ENCODE peak calls at places on chromosome 2, in nine cellular contexts. R is CD8-positive, alpha-beta T cell; K is cardiac fibroblast; Z is AG04449; L is GM06990; X is heart left ventricle; T is astrocyte; H is lung; E is cardiac muscle cell. D is an unnamed sample.

GRCh38 chr2:232308986-232309385 is 69.6 kb upstream of the ALPP start:
- DNase-seq in T (no peak), K (no peak), L (no peak), H (no peak), X (no peak), Z (no peak), R (no peak), E (no peak), D (no peak)

GRCh38 chr2:57726294-57726693 is 320.3 kb upstream of the VRK2 start:
- DNase-seq in K (no peak), H (no peak), T (no peak), Z (no peak), L (no peak), E (no peak), X (no peak), R (no peak), D (no peak)

GRCh38 chr2:162925595-162925994 is 87.0 kb upstream of the KCNH7 start:
- DNase-seq in Z (no peak), L (no peak), H (no peak), R (no peak), K (no peak), T (no peak), E (no peak), X (no peak), D (no peak)

GRCh38 chr2:210541280-210541902 is 15.0 kb upstream of the CPS1 start:
- DNase-seq in X (no peak), T (no peak), H (no peak), E (peak), R (no peak), L (no peak), K (peak), Z (no peak), D (no peak)

GRCh38 chr2:54099834-54100595 is 15.4 kb upstream of the ACYP2 start:
- DNase-seq in E (no peak), X (no peak), L (peak), H (no peak), K (no peak), R (no peak), T (no peak), Z (no peak), D (no peak)

GRCh38 chr2:96325884-96326255 is 753 bp downstream of the ITPRIPL1 start:
- DNase-seq in T (no peak), X (no peak), K (no peak), H (no peak), R (peak), Z (no peak), L (peak), E (no peak), D (no peak)

GRCh38 chr2:150141241-150142001 is 346.0 kb downstream of the RND3 start:
- DNase-seq in T (no peak), H (no peak), Z (no peak), X (no peak), K (no peak), L (no peak), E (no peak), R (no peak), D (no peak)

GRCh38 chr2:238439093-238439849 is 12.5 kb downstream of the ASB1 start:
- DNase-seq in X (peak), L (no peak), R (no peak), E (peak), K (peak), Z (no peak), H (no peak), T (peak), D (peak)

GRCh38 chr2:239151201-239152131 is 249.4 kb downstream of the HDAC4 start:
- DNase-seq in H (no peak), L (no peak), K (peak), Z (no peak), T (no peak), R (no peak), X (peak), E (no peak), D (peak)

GRCh38 chr2:189407161-189407943 is 33.9 kb upstream of the WDR75 start:
- DNase-seq in H (no peak), Z (no peak), R (no peak), E (peak), L (no peak), K (peak), T (peak), X (no peak), D (peak)

GRCh38 chr2:108165750-108166149 is 74.0 kb upstream of the SULT1C3 start:
- DNase-seq in X (no peak), R (no peak), E (no peak), L (no peak), Z (no peak), H (no peak), T (no peak), K (no peak), D (no peak)

GRCh38 chr2:239166201-239166834 is 234.5 kb downstream of the HDAC4 start:
- DNase-seq in K (no peak), X (peak), Z (no peak), T (no peak), E (no peak), L (no peak), R (no peak), H (no peak), D (no peak)

GRCh38 chr2:225465827-225466226 is 66.3 kb downstream of the NYAP2 start:
- DNase-seq in L (no peak), K (no peak), T (no peak), E (no peak), X (no peak), H (no peak), Z (no peak), R (no peak), D (no peak)

GRCh38 chr2:48070415-48070814 is 164.1 kb upstream of the FBXO11 start:
- DNase-seq in H (no peak), E (peak), L (no peak), R (no peak), X (no peak), Z (no peak), K (no peak), T (no peak), D (no peak)

GRCh38 chr2:52918551-52918950 is 849.1 kb upstream of the CHAC2 start:
- DNase-seq in T (peak), E (no peak), L (no peak), X (no peak), K (no peak), H (no peak), R (no peak), Z (peak), D (peak)

GRCh38 chr2:217846321-217846743 is 156.5 kb downstream of the TNS1 start:
- DNase-seq in L (no peak), E (no peak), R (no peak), X (peak), T (no peak), K (no peak), H (no peak), Z (no peak), D (no peak)

GRCh38 chr2:7279421-7279949 is 362.3 kb downstream of the RNF144A start:
- DNase-seq in L (no peak), E (no peak), H (no peak), K (no peak), T (no peak), R (no peak), X (no peak), Z (no peak), D (no peak)

GRCh38 chr2:7281802-7282201 is 364.6 kb downstream of the RNF144A start:
- DNase-seq in X (no peak), L (no peak), T (no peak), E (no peak), H (no peak), R (no peak), Z (no peak), K (no peak), D (no peak)

GRCh38 chr2:7280790-7281189 is 363.6 kb downstream of the RNF144A start:
- DNase-seq in R (no peak), L (no peak), E (no peak), Z (no peak), T (no peak), X (no peak), K (no peak), H (no peak), D (no peak)

GRCh38 chr2:7278984-7279383 is 361.8 kb downstream of the RNF144A start:
- DNase-seq in H (no peak), X (no peak), T (no peak), R (no peak), K (no peak), L (no peak), Z (no peak), E (no peak), D (no peak)

DNA sequence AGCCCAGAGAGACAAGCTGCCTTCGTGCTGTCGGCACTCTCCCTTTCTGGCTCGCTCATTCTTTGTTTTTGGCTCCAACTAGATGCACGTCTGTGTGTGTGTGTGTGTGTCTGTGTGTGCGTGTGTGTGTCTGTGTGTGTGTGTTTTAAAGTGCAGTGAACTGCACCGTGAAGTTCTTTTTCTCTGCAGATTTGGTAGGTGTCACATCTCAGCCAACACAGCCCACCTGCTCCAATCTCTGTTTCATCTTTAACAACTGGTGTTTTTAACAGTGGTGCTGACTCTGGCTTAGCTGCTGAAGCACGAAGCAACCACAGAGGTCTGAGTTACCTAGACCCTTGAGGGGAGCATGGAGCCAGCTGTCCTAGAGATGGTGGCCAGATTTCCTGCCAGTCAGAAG is 364.1 kb downstream of the RNF144A start:
- DNase-seq in X (no peak), H (no peak), Z (no peak), T (no peak), R (no peak), L (no peak), E (no peak), K (no peak), D (no peak)
- H3K4me3 ChIP-seq in X (no peak), H (no peak), Z (no peak), T (no peak), R (no peak), L (no peak), E (no peak), K (no peak), D (no peak)

GRCh38 chr2:3181416-3182010 is 196.1 kb downstream of the EIPR1 start:
- DNase-seq in E (no peak), H (no peak), L (no peak), Z (no peak), K (no peak), T (no peak), X (peak), R (no peak), D (no peak)

GRCh38 chr2:3179626-3180025 is 198.0 kb downstream of the EIPR1 start:
- DNase-seq in Z (no peak), R (no peak), T (no peak), K (no peak), H (no peak), L (no peak), X (no peak), E (no peak), D (no peak)

GRCh38 chr2:3180082-3180908 is 197.3 kb downstream of the EIPR1 start:
- DNase-seq in E (peak), R (no peak), Z (no peak), H (no peak), X (peak), K (no peak), L (peak), T (no peak), D (no peak)

GRCh38 chr2:3178206-3179031 is 199.2 kb downstream of the EIPR1 start:
- DNase-seq in L (no peak), H (no peak), T (no peak), X (no peak), E (no peak), Z (no peak), K (no peak), R (no peak), D (no peak)

DNA sequence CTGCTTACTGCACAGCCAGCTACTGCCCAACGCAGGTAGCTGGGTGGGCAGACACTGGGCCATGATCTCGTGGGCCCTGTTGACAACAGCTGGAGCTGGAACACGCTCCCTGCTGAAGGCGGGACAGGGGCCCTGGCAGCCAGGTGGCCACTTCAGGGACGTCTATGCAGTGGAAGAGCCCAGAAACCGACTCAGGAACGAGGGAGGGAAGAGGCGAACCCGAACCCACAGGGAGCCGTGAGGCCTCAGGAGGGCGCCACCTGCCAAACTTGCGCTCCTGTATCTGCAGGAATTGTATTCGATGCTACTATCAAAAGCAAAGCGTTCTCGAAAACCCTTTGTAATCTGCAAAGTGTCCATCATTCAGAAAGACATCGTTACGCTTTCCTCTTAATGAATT is 198.4 kb downstream of the EIPR1 start:
- DNase-seq in Z (no peak), L (no peak), R (no peak), K (no peak), H (no peak), X (no peak), T (no peak), E (no peak), D (no peak)
- TF ChIP-seq CTCF in Z (peak), L (peak), R (no peak), K (no peak), H (no peak), X (no peak), T (no peak), E (no peak), D (no peak)

GRCh38 chr2:37164757-37165156 is 8.0 kb upstream of the EIF2AK2 start:
- DNase-seq in R (no peak), E (no peak), X (no peak), H (no peak), L (no peak), T (no peak), Z (no peak), K (no peak), D (no peak)

GRCh38 chr2:37168217-37168981 is 11.6 kb upstream of the EIF2AK2 start:
- DNase-seq in T (peak), E (peak), H (no peak), K (peak), Z (no peak), X (no peak), L (no peak), R (no peak), D (peak)

GRCh38 chr2:37171624-37171950 is 14.8 kb upstream of the EIF2AK2 start:
- DNase-seq in X (no peak), T (no peak), R (no peak), L (no peak), Z (no peak), E (no peak), H (no peak), K (no peak), D (no peak)

GRCh38 chr2:37167636-37168182 is 10.9 kb upstream of the EIF2AK2 start:
- DNase-seq in X (no peak), E (no peak), T (peak), K (peak), R (no peak), H (no peak), L (no peak), Z (no peak), D (no peak)
- H3K4me3 ChIP-seq in X (no peak), E (no peak), T (no peak), K (no peak), R (no peak), H (no peak), L (no peak), Z (no peak), D (no peak)

DNA sequence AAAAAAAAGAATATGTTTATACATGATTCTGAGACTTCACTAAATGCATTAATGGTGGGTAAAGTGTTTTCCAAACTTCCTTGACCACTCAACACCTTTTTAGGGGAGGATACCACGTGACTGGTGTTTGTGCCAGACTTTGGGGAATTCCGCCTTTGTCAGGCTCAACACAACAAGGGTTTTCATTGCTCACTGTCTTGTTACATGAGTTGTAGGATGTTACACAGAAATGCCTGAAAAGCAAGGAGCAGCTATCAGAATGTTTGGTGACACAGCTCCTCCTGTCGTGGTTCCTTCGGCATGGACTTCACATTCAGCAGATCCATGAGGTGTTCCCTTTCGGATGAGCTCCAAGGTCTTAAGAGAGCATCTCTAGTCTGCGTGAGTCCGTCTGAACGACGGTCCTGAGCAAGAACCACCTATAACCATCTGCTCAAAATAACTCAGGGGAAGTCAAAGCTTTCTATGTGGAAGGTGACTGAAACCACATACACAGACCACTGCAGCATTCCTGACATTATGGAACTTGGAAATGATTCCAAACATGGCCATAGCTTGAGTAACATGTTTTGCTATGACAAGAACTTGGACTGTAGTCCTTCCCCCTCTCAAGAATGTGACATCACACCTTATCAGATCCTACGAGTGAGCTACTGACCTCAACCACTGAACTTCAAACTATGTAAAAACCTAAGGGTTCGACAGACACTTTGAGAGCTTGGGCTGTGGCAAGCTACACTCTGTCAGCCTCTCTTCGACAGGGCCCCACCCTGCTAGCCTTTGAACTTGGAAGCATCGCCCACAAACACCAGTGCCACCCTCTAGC is 57.5 kb downstream of the MCFD2 start:
- DNase-seq in E (peak), L (no peak), H (no peak), T (peak), X (no peak), R (no peak), Z (peak), K (peak), D (peak)
- TF ChIP-seq CTCF in E (no peak), L (no peak), H (no peak), T (no peak), X (no peak), R (no peak), Z (peak), K (no peak), D (no peak)

GRCh38 chr2:20444993-20445910 is 1.6 kb upstream of the RHOB start:
- DNase-seq in H (no peak), X (no peak), L (no peak), K (no peak), T (no peak), E (no peak), R (no peak), Z (no peak), D (no peak)
- H3K4me3 ChIP-seq in H (no peak), X (peak), L (no peak), K (no peak), T (no peak), E (no peak), R (no peak), Z (no peak), D (no peak)

GRCh38 chr2:172465417-172466334 is 38.3 kb downstream of the ITGA6 start:
- DNase-seq in R (peak), T (peak), Z (peak), K (peak), E (peak), H (peak), X (peak), L (no peak), D (peak)

GRCh38 chr2:172460780-172461201 is 33.4 kb downstream of the ITGA6 start:
- DNase-seq in H (no peak), X (no peak), L (no peak), K (peak), E (peak), T (no peak), R (no peak), Z (no peak), D (peak)

GRCh38 chr2:172464340-172465129 is 37.1 kb downstream of the ITGA6 start:
- DNase-seq in H (no peak), L (no peak), X (no peak), R (no peak), K (no peak), E (no peak), T (no peak), Z (no peak), D (no peak)

GRCh38 chr2:172461591-172462392 is 34.4 kb downstream of the ITGA6 start:
- DNase-seq in Z (no peak), E (peak), L (peak), T (no peak), X (peak), H (peak), K (peak), R (peak), D (peak)

DNA sequence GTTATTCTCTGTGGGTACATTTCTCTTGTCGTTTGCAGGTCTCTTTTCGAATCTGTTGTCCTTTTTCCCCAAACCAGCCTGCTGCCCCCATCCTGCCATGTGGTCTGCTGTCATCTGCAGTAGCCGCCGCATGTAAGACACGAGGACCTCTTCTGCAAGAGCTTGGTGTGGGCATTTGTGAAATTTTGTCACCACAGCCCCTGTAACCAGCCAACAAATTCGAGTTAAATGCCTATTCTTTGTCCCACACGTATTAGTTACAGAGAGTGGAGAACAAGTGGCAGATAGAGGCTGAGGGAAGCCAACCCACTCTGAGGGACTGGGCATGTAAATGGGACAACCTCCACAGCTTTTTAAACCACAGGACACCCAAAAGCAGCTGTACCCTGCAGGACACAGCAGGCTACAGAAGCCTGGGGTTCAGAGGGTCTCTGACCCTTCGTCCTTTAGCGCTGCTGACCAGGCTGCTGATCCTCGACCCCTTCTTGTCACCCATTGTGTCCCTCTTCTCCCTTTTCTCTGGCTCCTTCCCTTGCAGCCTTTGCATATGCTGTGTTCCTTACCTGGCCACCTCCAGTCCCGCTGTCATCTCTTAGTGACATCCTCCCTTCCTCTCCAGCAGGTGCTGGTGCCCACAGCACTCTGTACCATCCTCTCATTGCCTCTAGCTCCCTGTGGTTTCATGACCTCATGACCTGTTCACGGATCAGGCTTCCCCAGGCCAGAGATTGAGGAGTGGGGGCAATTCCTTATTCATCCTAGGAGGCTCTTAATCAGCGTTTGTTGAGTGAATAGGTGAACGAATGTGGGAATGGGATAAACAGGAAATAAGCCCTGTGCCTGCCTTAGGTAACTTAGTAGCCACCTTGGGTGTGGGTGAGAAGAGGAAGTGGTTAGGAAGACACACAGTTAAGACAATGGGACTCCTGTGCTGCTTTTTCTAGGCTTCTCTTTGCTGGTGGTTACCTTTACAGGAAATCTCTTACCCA is 35.3 kb downstream of the ITGA6 start:
- DNase-seq in L (peak), K (no peak), Z (no peak), T (no peak), R (no peak), H (no peak), X (no peak), E (no peak), D (no peak)
- TF ChIP-seq CTCF in L (no peak), K (no peak), Z (no peak), T (no peak), R (peak), H (no peak), X (no peak), E (no peak), D (no peak)

GRCh38 chr2:98026292-98026691 is 30.5 kb upstream of the TMEM131 start:
- DNase-seq in X (no peak), Z (no peak), H (no peak), R (no peak), E (peak), L (no peak), T (no peak), K (peak), D (peak)
- H3K4me3 ChIP-seq in X (no peak), Z (no peak), H (no peak), R (no peak), E (no peak), L (peak), T (no peak), K (no peak), D (peak)

GRCh38 chr2:106792671-106793070 is 93.3 kb downstream of the ST6GAL2 start:
- DNase-seq in K (no peak), E (no peak), Z (no peak), H (no peak), R (no peak), X (no peak), L (no peak), T (no peak), D (no peak)

GRCh38 chr2:106789185-106789584 is 96.8 kb downstream of the ST6GAL2 start:
- DNase-seq in E (no peak), K (no peak), Z (no peak), R (no peak), L (no peak), X (no peak), T (no peak), H (no peak), D (no peak)
- TF ChIP-seq CTCF in E (no peak), K (no peak), Z (no peak), R (no peak), L (no peak), X (no peak), T (no peak), H (no peak), D (no peak)

D was measured in fibroblast of the aortic adventitia.